ENCODE peak calls at places on chromosome 12, in four cellular contexts. N is stimulated activated CD4-positive, alpha-beta T cell treated with anti-CD3 and anti-CD28 coated beads, Interleukin-15, amount 100 ng/mL, for 48 hours; J is hippocampal formation; S is GM10248. R is an unnamed sample.

GRCh38 chr12:74646831-74647230 is 109.2 kb downstream of the ATXN7L3B start:
- DNase-seq in N (no peak), J (no peak), S (no peak), R (peak; percentile 74)

GRCh38 chr12:79920421-79921238 is 14.3 kb downstream of the PPP1R12A start:
- DNase-seq in N (no peak), J (no peak), S (no peak), R (no peak)

GRCh38 chr12:121796855-121797751 is 3.6 kb upstream of the RHOF start:
- DNase-seq in N (no peak), J (peak; percentile 81), S (no peak), R (peak; percentile 83)

GRCh38 chr12:100986595-100987547 is 192.3 kb downstream of the ANO4 start:
- DNase-seq in N (no peak), J (no peak), S (no peak), R (no peak)

GRCh38 chr12:132419612-132420237 is 70.2 kb upstream of the FBRSL1 start:
- DNase-seq in N (no peak), J (no peak), S (no peak), R (peak; percentile 48)

GRCh38 chr12:124796303-124796957 is 67.2 kb downstream of the SCARB1 start:
- DNase-seq in N (no peak), J (no peak), S (no peak), R (no peak)

GRCh38 chr12:49554266-49554665 is 13.7 kb downstream of the MCRS1 start:
- DNase-seq in N (no peak), J (no peak), S (no peak), R (no peak)

GRCh38 chr12:101536069-101536674 is 58.6 kb upstream of the MYBPC1 start:
- DNase-seq in N (no peak), J (no peak), S (no peak), R (no peak)

GRCh38 chr12:124828264-124829007 is 35.2 kb downstream of the SCARB1 start:
- DNase-seq in N (no peak), J (no peak), S (no peak), R (no peak)

GRCh38 chr12:47838286-47838931 is 18.7 kb upstream of the HDAC7 start:
- DNase-seq in N (no peak), J (peak; percentile 46), S (no peak), R (peak; percentile 62)

GRCh38 chr12:46453428-46453827 is 80.9 kb upstream of the SLC38A2 start:
- DNase-seq in N (no peak), J (no peak), S (no peak), R (no peak)

GRCh38 chr12:75694891-75695290 is 183.5 kb upstream of the KRR1 start:
- DNase-seq in N (no peak), J (no peak), S (no peak), R (no peak)

GRCh38 chr12:111448831-111449790 is 43.4 kb downstream of the SH2B3 start:
- DNase-seq in N (no peak), J (no peak), S (no peak), R (peak; percentile 59)

GRCh38 chr12:56634242-56634836 is 4.2 kb upstream of the BAZ2A start:
- DNase-seq in N (no peak), J (peak; percentile 16), S (no peak), R (peak; percentile 37)

GRCh38 chr12:95231190-95231589 is 13.6 kb downstream of the VEZT start:
- DNase-seq in N (no peak), J (no peak), S (no peak), R (no peak)

GRCh38 chr12:53978477-53979356 is 4.0 kb upstream of the HOTAIR start:
- DNase-seq in N (no peak), J (no peak), S (no peak), R (no peak)

R was measured in pons.